ENCODE peak calls at places on chromosome X, in nine cellular contexts. H is AG04450, O is choroid plexus epithelial cell, F is fibroblast of the aortic adventitia, A is tibial artery, V is GM20000, Q is brain microvascular endothelial cell, C is DND-41, Z is AG09309. S is an unnamed sample.

GRCh38 chrX:74534569-74535038 is 79.8 kb downstream of the RLIM start:
- DNase-seq in Q (peak), V (peak), F (peak), H (no peak), O (peak), C (no peak), Z (no peak), A (no peak), S (no peak)

GRCh38 chrX:130024127-130024526 is 41.7 kb downstream of the BCORL1 start:
- DNase-seq in Z (no peak), V (peak), F (peak), H (no peak), O (peak), Q (peak), C (peak), A (peak), S (no peak)

GRCh38 chrX:68409154-68409553 is 24.1 kb downstream of the OPHN1 start:
- DNase-seq in O (no peak), H (no peak), C (no peak), F (no peak), Z (no peak), V (no peak), Q (no peak), A (no peak), S (no peak)

GRCh38 chrX:107738768-107739167 is 36.8 kb downstream of the TSC22D3 start:
- DNase-seq in C (no peak), Z (no peak), A (no peak), F (no peak), H (no peak), Q (no peak), V (no peak), O (no peak), S (no peak)

GRCh38 chrX:139204903-139205667 is 325.5 kb upstream of the F9 start:
- DNase-seq in Z (no peak), V (no peak), F (peak), Q (no peak), A (no peak), O (no peak), C (no peak), H (no peak), S (no peak)

GRCh38 chrX:17703201-17703600 is 34.1 kb upstream of the SCML1 start:
- DNase-seq in O (peak), A (no peak), C (no peak), H (no peak), V (no peak), Z (no peak), F (no peak), Q (no peak), S (no peak)

GRCh38 chrX:22800360-22800759 is 199.4 kb upstream of the DDX53 start:
- DNase-seq in Q (peak), O (peak), F (peak), H (peak), Z (peak), C (peak), A (peak), V (no peak), S (no peak)

GRCh38 chrX:110964761-110965160 is 131.2 kb upstream of the PAK3 start:
- DNase-seq in Z (no peak), O (no peak), A (no peak), H (no peak), F (no peak), V (no peak), C (no peak), Q (no peak), S (no peak)

GRCh38 chrX:29478336-29479069 is 736.9 kb upstream of the MAGEB2 start:
- DNase-seq in C (peak), V (peak), Q (peak), Z (no peak), F (peak), O (peak), H (no peak), A (no peak), S (no peak)

GRCh38 chrX:99795495-99795894 is 614.6 kb downstream of the PCDH19 start:
- DNase-seq in F (no peak), A (no peak), O (no peak), V (no peak), H (no peak), Q (no peak), C (no peak), Z (no peak), S (no peak)

GRCh38 chrX:20265221-20265725 is 1.4 kb downstream of the RPS6KA3 start:
- DNase-seq in A (peak), O (peak), Q (peak), C (peak), Z (no peak), H (peak), F (peak), V (peak), S (no peak)

GRCh38 chrX:63930140-63930539 is 145.1 kb upstream of the ARHGEF9 start:
- DNase-seq in H (no peak), A (no peak), V (no peak), O (peak), Z (no peak), C (peak), Q (no peak), F (no peak), S (no peak)

GRCh38 chrX:134457708-134458107 is 2.3 kb upstream of the HPRT1 start:
- DNase-seq in C (no peak), Q (no peak), Z (no peak), F (no peak), H (no peak), A (no peak), O (no peak), V (no peak), S (no peak)

GRCh38 chrX:104921606-104922205 is 298.8 kb downstream of the TEX13A start:
- DNase-seq in V (no peak), O (no peak), H (no peak), F (no peak), C (no peak), Q (no peak), Z (no peak), A (peak), S (peak)

GRCh38 chrX:49129427-49129826 is 5.9 kb upstream of the GPKOW start:
- DNase-seq in A (no peak), O (no peak), V (no peak), H (no peak), C (no peak), F (no peak), Q (no peak), Z (no peak), S (no peak)

GRCh38 chrX:68440940-68441339 is 7.6 kb upstream of the OPHN1 start:
- DNase-seq in Z (no peak), F (peak), O (peak), V (no peak), A (peak), H (no peak), C (no peak), Q (peak), S (no peak)

GRCh38 chrX:130165181-130165702 is 399 bp downstream of the AIFM1 start:
- DNase-seq in Q (peak), Z (no peak), C (no peak), F (peak), O (peak), H (no peak), V (no peak), A (peak), S (no peak)

GRCh38 chrX:29295987-29296680 is 708.9 kb downstream of the IL1RAPL1 start:
- DNase-seq in H (no peak), F (peak), V (no peak), A (no peak), Q (peak), Z (no peak), C (no peak), O (peak), S (no peak)

GRCh38 chrX:97529801-97530200 is 646.1 kb downstream of the RPA4 start:
- DNase-seq in A (no peak), V (no peak), F (peak), C (no peak), Z (no peak), O (peak), Q (peak), H (no peak), S (no peak)

GRCh38 chrX:126137899-126138298 is 28.2 kb downstream of the DCAF12L2 start:
- DNase-seq in Z (no peak), C (no peak), A (no peak), F (no peak), O (no peak), V (no peak), Q (no peak), H (no peak), S (no peak)

GRCh38 chrX:53281321-53281822 is at the start of gene IQSEC2:
- DNase-seq in V (no peak), C (no peak), Q (peak), F (peak), A (peak), H (peak), Z (no peak), O (peak), S (no peak)

GRCh38 chrX:96721398-96721797 is 36.8 kb downstream of the DIAPH2 start:
- DNase-seq in H (peak), A (no peak), C (no peak), Q (no peak), F (no peak), Z (no peak), V (peak), O (peak), S (no peak)

GRCh38 chrX:111376897-111377601 is 34.9 kb downstream of the DCX start:
- DNase-seq in F (no peak), C (no peak), Q (no peak), Z (no peak), O (no peak), A (no peak), V (no peak), H (no peak), S (no peak)

GRCh38 chrX:134601240-134601639 is 57.0 kb downstream of the PLAC1 start:
- DNase-seq in A (no peak), O (peak), F (peak), Q (no peak), H (no peak), V (no peak), C (no peak), Z (no peak), S (no peak)

GRCh38 chrX:118188977-118189376 is 72.4 kb upstream of the KLHL13 start:
- DNase-seq in Q (no peak), H (no peak), O (no peak), F (peak), A (no peak), C (no peak), Z (no peak), V (no peak), S (no peak)

GRCh38 chrX:11143931-11144678 is 33.0 kb downstream of the HCCS start:
- DNase-seq in A (no peak), F (peak), H (peak), Q (peak), O (peak), C (peak), Z (peak), V (peak), S (no peak)

GRCh38 chrX:41734530-41734929 is 10.5 kb downstream of the GPR82 start:
- DNase-seq in Z (no peak), A (no peak), V (no peak), Q (peak), O (peak), H (no peak), F (peak), C (no peak), S (no peak)

GRCh38 chrX:120365320-120365719 is 3.4 kb downstream of the ATP1B4 start:
- DNase-seq in A (no peak), Q (no peak), Z (no peak), F (peak), H (no peak), C (peak), V (peak), O (peak), S (no peak)

GRCh38 chrX:23789386-23790146 is 6.6 kb downstream of the SAT1 start:
- DNase-seq in Q (no peak), C (no peak), F (no peak), O (no peak), V (no peak), Z (no peak), A (no peak), H (no peak), S (no peak)

GRCh38 chrX:18899796-18900380 is 84.0 kb downstream of the PHKA2 start:
- DNase-seq in Q (no peak), V (peak), F (peak), C (no peak), Z (no peak), O (peak), A (no peak), H (no peak), S (no peak)

GRCh38 chrX:105837227-105837626 is 14.9 kb downstream of the NRK start:
- DNase-seq in V (no peak), H (peak), Z (no peak), Q (peak), C (no peak), F (peak), A (peak), O (peak), S (no peak)

GRCh38 chrX:619812-620493 is 10.6 kb upstream of the SHOX start:
- DNase-seq in O (no peak), H (no peak), Q (no peak), V (peak), A (no peak), C (no peak), F (no peak), Z (no peak), S (no peak)

GRCh38 chrX:78321809-78322208 is 5.6 kb downstream of the CYSLTR1 start:
- DNase-seq in H (no peak), O (no peak), Q (no peak), Z (no peak), A (peak), F (no peak), C (peak), V (peak), S (no peak)

GRCh38 chrX:48003367-48003757 is 427 bp downstream of the ZNF182 start:
- DNase-seq in A (no peak), F (no peak), Q (no peak), C (no peak), H (no peak), V (no peak), Z (no peak), O (no peak), S (no peak)

DNA sequence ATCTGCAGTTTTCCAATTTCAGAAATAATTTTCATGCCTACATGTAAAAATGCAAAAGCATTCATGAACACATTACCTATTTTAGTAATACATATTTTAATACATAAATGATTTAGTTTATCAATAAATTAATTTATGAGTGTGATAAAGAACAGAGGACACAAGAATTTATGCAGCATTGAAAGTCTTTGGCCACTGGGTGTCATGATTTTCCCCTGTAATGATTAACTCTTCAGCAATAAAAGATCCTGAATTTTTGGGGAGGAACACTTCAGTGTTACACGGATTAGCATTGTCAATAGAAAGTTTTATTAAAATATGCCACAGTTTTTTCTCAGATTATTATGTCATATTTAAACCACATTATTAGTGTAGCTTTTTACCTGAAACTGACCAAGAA is 8.6 kb upstream of the VCX2 start:
- DNase-seq in A (no peak), H (no peak), O (peak), Z (no peak), C (no peak), V (no peak), Q (no peak), F (no peak), S (no peak)
- TF ChIP-seq CTCF in A (no peak), H (no peak), O (no peak), Z (no peak), C (no peak), V (no peak), Q (peak), F (no peak), S (peak)

GRCh38 chrX:82648062-82648461 is 860.0 kb upstream of the POU3F4 start:
- DNase-seq in A (no peak), C (no peak), Z (no peak), Q (no peak), O (peak), V (no peak), F (no peak), H (no peak), S (no peak)
- TF ChIP-seq CTCF in A (peak), C (no peak), Z (no peak), Q (no peak), O (peak), V (no peak), F (no peak), H (no peak), S (peak)

DNA sequence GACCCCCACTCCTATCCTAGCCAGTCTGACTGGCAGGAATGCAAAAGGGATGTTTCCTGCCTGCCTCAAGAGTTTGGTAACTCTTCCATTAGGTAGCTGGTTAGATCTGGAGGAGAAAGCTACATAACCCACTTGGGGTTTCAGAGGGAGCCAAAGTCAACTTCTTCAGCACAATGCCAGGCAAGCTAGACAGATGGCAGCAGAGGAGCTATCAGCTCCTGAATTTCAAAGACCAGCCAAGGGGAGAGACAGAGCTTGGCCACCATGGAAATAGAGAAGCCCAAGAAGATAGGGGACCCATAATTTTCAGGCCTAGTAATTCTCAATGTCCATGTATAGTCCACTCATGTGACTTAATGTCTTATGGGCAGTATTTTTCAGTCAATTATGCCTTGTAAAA is 56.4 kb downstream of the PGRMC1 start:
- DNase-seq in Z (no peak), A (no peak), C (no peak), O (peak), Q (no peak), H (no peak), F (no peak), V (no peak), S (no peak)
- TF ChIP-seq CTCF in Z (peak), A (no peak), C (no peak), O (peak), Q (peak), H (no peak), F (no peak), V (no peak), S (no peak)

GRCh38 chrX:137568741-137569469 is 3.0 kb downstream of the ZIC3 start:
- DNase-seq in Z (no peak), V (no peak), F (no peak), A (no peak), C (no peak), O (no peak), H (no peak), Q (no peak), S (no peak)
- TF ChIP-seq CTCF in Z (no peak), V (no peak), F (no peak), A (no peak), C (no peak), O (no peak), H (no peak), Q (no peak), S (no peak)

GRCh38 chrX:40298569-40298968 is 200.8 kb upstream of the BCOR start:
- DNase-seq in F (no peak), Q (no peak), H (no peak), V (no peak), O (no peak), Z (no peak), A (no peak), C (no peak), S (no peak)

GRCh38 chrX:40297949-40298539 is 200.3 kb upstream of the BCOR start:
- DNase-seq in C (no peak), Q (no peak), H (no peak), Z (no peak), V (no peak), F (no peak), O (no peak), A (no peak), S (no peak)

GRCh38 chrX:40299502-40300118 is 201.9 kb upstream of the BCOR start:
- DNase-seq in C (no peak), V (peak), Q (no peak), Z (no peak), H (no peak), O (no peak), F (no peak), A (no peak), S (no peak)

GRCh38 chrX:40300286-40300890 is 202.6 kb upstream of the BCOR start:
- DNase-seq in A (no peak), O (no peak), Q (no peak), F (no peak), C (no peak), V (peak), H (no peak), Z (no peak), S (no peak)

GRCh38 chrX:40299028-40299479 is 201.3 kb upstream of the BCOR start:
- DNase-seq in Q (no peak), A (no peak), F (peak), H (no peak), Z (no peak), O (peak), V (no peak), C (no peak), S (no peak)
- TF ChIP-seq CTCF in Q (peak), A (no peak), F (peak), H (peak), Z (peak), O (peak), V (no peak), C (peak), S (peak)